ENCODE peak calls at places on chromosome 14, in nine cellular contexts. D is IMR-90, J is GM23338, M is H1, N is K562, O is neural progenitor cell, G is hepatocyte, C is mammary epithelial cell, S is A549. R is an unnamed sample.

GRCh38 chr14:23521785-23522640 is 29.6 kb downstream of the ZFHX2 start:
- DNase-seq in D (no peak), J (no peak), M (no peak), N (no peak), O (no peak), G (no peak), C (no peak), S (no peak), R (no peak)

GRCh38 chr14:73752297-73752992 is 38.3 kb upstream of the PNMA1 start:
- DNase-seq in D (peak; percentile 45), J (peak; percentile 55), M (no peak), N (no peak), O (peak; percentile 38), G (no peak), C (peak; percentile 50), S (peak; percentile 53), R (peak; percentile 90)

GRCh38 chr14:36818794-36819384 is 157.2 kb downstream of the PAX9 start:
- DNase-seq in D (no peak), J (no peak), M (no peak), N (no peak), O (peak; percentile 25), G (no peak), C (peak; percentile 21), S (no peak), R (peak; percentile 12)

GRCh38 chr14:55309761-55310365 is 38.6 kb downstream of the FBXO34 start:
- DNase-seq in D (no peak), J (no peak), M (no peak), N (no peak), O (no peak), G (no peak), C (no peak), S (no peak), R (no peak)

GRCh38 chr14:90277581-90278198 is 21.3 kb downstream of the PSMC1 start:
- DNase-seq in D (no peak), J (no peak), M (no peak), N (no peak), O (no peak), G (no peak), C (no peak), S (no peak), R (no peak)

GRCh38 chr14:27613102-27613501 is 1015.3 kb upstream of the NOVA1 start:
- DNase-seq in D (no peak), J (peak; percentile 16), M (no peak), N (no peak), O (no peak), G (no peak), C (no peak), S (no peak), R (no peak)

GRCh38 chr14:104321151-104322130 is 183.1 kb downstream of the KIF26A start:
- DNase-seq in D (no peak), J (no peak), M (peak; percentile 20), N (no peak), O (no peak), G (no peak), C (no peak), S (no peak), R (no peak)

GRCh38 chr14:49405291-49405690 is 180.9 kb downstream of the RPS29 start:
- DNase-seq in D (peak; percentile 65), J (no peak), M (no peak), N (no peak), O (no peak), G (no peak), C (peak; percentile 43), S (no peak), R (peak; percentile 81)

DNA sequence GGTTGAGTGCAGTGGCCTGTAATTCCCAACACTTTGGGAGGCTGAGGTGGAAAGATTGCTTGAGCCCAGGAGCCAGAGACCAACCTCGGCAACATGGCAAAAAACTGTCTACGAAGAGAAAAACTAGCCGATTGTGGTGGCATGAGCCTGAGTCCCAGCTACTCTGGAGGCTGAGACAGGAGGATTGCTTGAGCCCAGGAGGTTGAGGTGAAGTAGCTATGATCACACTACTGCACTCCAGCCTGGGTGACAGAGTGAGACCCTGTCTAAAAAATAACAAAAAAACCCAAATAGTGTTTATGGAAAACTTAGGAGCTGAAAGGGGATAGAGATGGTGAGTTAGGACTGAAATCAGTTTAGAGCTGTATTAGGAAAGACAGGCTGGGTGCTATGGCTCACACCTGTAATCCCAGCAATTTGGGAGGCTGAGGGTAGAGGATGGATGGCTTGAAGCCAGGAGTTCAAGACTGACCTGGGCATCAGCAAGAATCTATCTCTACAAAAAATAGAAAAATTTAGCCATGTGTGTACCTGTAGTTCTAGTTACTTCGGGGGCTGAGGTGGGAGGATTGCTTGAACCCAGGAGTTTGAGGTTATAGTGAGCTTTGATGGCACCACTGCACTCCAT is 9.7 kb downstream of the PNN start:
- DNase-seq in D (no peak), J (no peak), M (no peak), N (no peak), O (no peak), G (no peak), C (no peak), S (no peak), R (no peak)
- H3K4me2 ChIP-seq in D (no peak overlapping the region), J (no peak overlapping the region), M (no peak overlapping the region), N (no peak overlapping the region), O (no peak overlapping the region), G (no peak overlapping the region), C (no peak overlapping the region), S (no peak overlapping the region), R (no peak overlapping the region)

GRCh38 chr14:65486856-65487255 is 74.3 kb downstream of the FUT8 start:
- DNase-seq in D (peak; percentile 42), J (no peak), M (no peak), N (no peak), O (no peak), G (no peak), C (no peak), S (no peak), R (no peak)

GRCh38 chr14:65485516-65485915 is 73.0 kb downstream of the FUT8 start:
- DNase-seq in D (no peak), J (peak; percentile 25), M (no peak), N (no peak), O (peak; percentile 75), G (no peak), C (no peak), S (no peak), R (no peak)

GRCh38 chr14:65479386-65479785 is 66.9 kb downstream of the FUT8 start:
- DNase-seq in D (no peak), J (no peak), M (no peak), N (no peak), O (no peak), G (no peak), C (no peak), S (no peak), R (no peak)

GRCh38 chr14:65483647-65484046 is 71.1 kb downstream of the FUT8 start:
- DNase-seq in D (peak; percentile 14), J (no peak), M (no peak), N (no peak), O (no peak), G (no peak), C (peak; percentile 60), S (no peak), R (no peak)

DNA sequence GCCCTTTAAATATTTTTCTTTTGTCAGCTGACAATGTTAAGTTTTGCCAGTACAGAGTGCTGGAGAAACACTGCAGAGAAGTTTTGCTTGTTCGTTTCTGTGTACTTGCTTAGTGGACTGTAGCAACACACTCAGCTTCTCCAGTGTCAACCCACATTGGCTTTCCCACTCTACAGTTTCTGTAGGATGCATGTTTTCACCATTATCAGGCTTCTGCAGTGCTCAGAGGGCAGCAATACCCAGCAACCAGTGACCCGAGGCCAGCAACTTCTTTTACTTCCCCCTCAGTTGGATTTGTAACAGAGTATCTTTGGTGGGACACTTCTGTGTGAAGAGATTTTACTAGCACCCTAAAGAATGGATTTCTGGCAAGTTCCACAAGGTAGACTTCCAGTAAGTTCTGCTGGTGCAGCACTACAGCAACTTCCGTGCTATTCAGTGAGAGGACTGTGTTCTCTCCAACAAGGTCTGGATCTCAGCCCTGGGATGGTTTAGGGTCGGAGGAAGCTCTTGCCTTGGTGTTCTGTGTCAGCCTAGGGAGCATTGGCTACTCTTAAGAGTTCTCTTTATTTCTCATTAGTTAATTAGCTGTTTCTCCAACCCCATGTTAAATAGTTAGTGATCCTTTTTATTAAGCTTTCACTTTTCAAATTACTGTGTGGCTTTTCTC is 70.4 kb downstream of the FUT8 start:
- DNase-seq in D (no peak), J (peak; percentile 18), M (no peak), N (no peak), O (no peak), G (no peak), C (no peak), S (no peak), R (no peak)
- H3K4me2 ChIP-seq in D (no peak overlapping the region), J (no peak overlapping the region), M (no peak overlapping the region), N (peak overlapping the region; percentile 55), O (no peak overlapping the region), G (no peak overlapping the region), C (no peak overlapping the region), S (no peak overlapping the region), R (peak overlapping the region; percentile 13)

GRCh38 chr14:88791629-88792571 is 853 bp downstream of the EML5 start:
- DNase-seq in D (no peak), J (peak; percentile 35), M (peak; percentile 54), N (no peak), O (peak; percentile 37), G (peak; percentile 15), C (peak; percentile 8), S (peak; percentile 5), R (no peak)

GRCh38 chr14:88793259-88793625 is 489 bp upstream of the EML5 start:
- DNase-seq in D (no peak), J (no peak), M (no peak), N (no peak), O (no peak), G (no peak), C (no peak), S (no peak), R (no peak)

GRCh38 chr14:88791252-88791621 is 1.5 kb downstream of the EML5 start:
- DNase-seq in D (no peak), J (no peak), M (no peak), N (no peak), O (no peak), G (no peak), C (no peak), S (no peak), R (no peak)

GRCh38 chr14:88792572-88793258 is at the start of gene EML5:
- DNase-seq in D (peak; percentile 73), J (peak; percentile 86), M (peak; percentile 89), N (peak; percentile 69), O (peak; percentile 93), G (peak; percentile 94), C (peak; percentile 84), S (peak; percentile 63), R (peak; percentile 62)

DNA sequence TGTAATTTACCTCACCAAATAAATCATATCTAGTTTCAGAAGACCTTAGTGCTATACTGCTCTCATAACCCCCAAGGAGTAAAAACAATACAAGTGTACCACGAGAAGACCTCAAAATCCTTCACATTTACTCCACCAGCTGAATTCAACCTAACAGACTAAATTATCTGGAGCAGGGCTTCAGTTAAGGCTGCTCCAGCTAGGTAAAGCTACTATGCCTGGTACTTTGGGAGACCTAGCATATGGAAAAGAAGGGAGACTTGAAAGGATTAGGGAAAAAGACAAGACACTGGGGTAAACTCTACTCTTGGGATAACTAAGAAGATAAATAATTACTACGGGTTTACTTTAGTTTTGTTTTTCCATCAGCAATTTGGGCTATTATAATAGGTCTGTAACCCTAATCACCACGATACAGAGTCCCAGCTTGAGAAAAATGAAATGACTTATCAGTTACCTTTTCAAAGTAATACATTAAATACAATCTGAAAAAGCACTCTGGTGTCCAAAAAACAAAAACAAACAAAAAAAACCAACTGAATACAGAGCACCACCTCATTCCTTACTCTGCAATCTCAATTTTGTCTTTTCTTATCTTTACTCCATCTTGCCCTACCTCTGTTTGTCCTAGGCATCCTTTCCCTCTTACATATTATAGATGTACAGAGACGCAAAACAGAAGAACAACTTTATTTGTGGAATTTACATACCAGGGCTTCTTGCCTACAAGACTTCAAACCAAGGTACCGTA is 2.1 kb downstream of the EML5 start:
- DNase-seq in D (no peak), J (no peak), M (no peak), N (no peak), O (no peak), G (no peak), C (no peak), S (no peak), R (no peak)
- H3K4me2 ChIP-seq in D (peak overlapping the region; percentile 76), J (no peak overlapping the region), M (no peak overlapping the region), N (no peak overlapping the region), O (no peak overlapping the region), G (no peak overlapping the region), C (no peak overlapping the region), S (no peak overlapping the region), R (peak overlapping the region; percentile 88)

GRCh38 chr14:20492486-20492885 is 12.9 kb upstream of the RNASE10 start:
- DNase-seq in D (peak; percentile 83), J (no peak), M (no peak), N (no peak), O (no peak), G (no peak), C (no peak), S (no peak), R (no peak)
- H3K4me2 ChIP-seq in D (no peak overlapping the region), J (no peak overlapping the region), M (no peak overlapping the region), N (no peak overlapping the region), O (no peak overlapping the region), G (no peak overlapping the region), C (no peak overlapping the region), S (no peak overlapping the region), R (no peak overlapping the region)